ENCODE peak calls at places on chromosomes 7 and 10, in four cellular contexts. One of them, this sample, is unnamed.

GRCh38 chr7:21497072-21497471 is 45.8 kb upstream of the DNAH11 start:
- DNase-seq in WTC11: no peak
- DNase-seq in HepG2: no peak
- DNase-seq in K562: no peak
- DNase-seq in this sample: no peak

GRCh38 chr10:131746241-131746711 is 154.5 kb upstream of the PPP2R2D start:
- DNase-seq in WTC11: no peak
- DNase-seq in HepG2: no peak
- DNase-seq in K562: no peak
- DNase-seq in this sample: no peak

GRCh38 chr7:92813390-92814024 is 22.9 kb downstream of the CDK6 start:
- DNase-seq in WTC11: no peak
- DNase-seq in HepG2: no peak
- DNase-seq in K562: no peak
- DNase-seq in this sample: peak; percentile 82

GRCh38 chr10:30583778-30584415 is 45.7 kb downstream of the LYZL2 start:
- DNase-seq in WTC11: no peak
- DNase-seq in HepG2: peak; percentile 84
- DNase-seq in K562: peak; percentile 19
- DNase-seq in this sample: peak; percentile 61

GRCh38 chr7:32536585-32536984 is 41.3 kb downstream of the AVL9 start:
- DNase-seq in WTC11: no peak
- DNase-seq in HepG2: no peak
- DNase-seq in K562: no peak
- DNase-seq in this sample: no peak

GRCh38 chr7:98175260-98175604 is 36.0 kb upstream of the BHLHA15 start:
- DNase-seq in WTC11: no peak
- DNase-seq in HepG2: no peak
- DNase-seq in K562: no peak
- DNase-seq in this sample: no peak

GRCh38 chr10:129055225-129055624 is 411.8 kb upstream of the MGMT start:
- DNase-seq in WTC11: no peak
- DNase-seq in HepG2: no peak
- DNase-seq in K562: no peak
- DNase-seq in this sample: no peak

GRCh38 chr10:78717200-78717599 is 351.6 kb upstream of the ZMIZ1 start:
- DNase-seq in WTC11: no peak
- DNase-seq in HepG2: no peak
- DNase-seq in K562: no peak
- DNase-seq in this sample: no peak

GRCh38 chr10:5662708-5663579 is 3.5 kb downstream of the ASB13 start:
- DNase-seq in WTC11: no peak
- DNase-seq in HepG2: no peak
- DNase-seq in K562: no peak
- DNase-seq in this sample: no peak

GRCh38 chr10:5658871-5659618 is 7.3 kb downstream of the ASB13 start:
- DNase-seq in WTC11: peak; percentile 41
- DNase-seq in HepG2: peak; percentile 91
- DNase-seq in K562: no peak
- DNase-seq in this sample: no peak

GRCh38 chr10:5656737-5657579 is 9.4 kb downstream of the ASB13 start:
- DNase-seq in WTC11: no peak
- DNase-seq in HepG2: no peak
- DNase-seq in K562: no peak
- DNase-seq in this sample: no peak

GRCh38 chr10:5661043-5661442 is 5.4 kb downstream of the ASB13 start:
- DNase-seq in WTC11: no peak
- DNase-seq in HepG2: no peak
- DNase-seq in K562: no peak
- DNase-seq in this sample: no peak

DNA sequence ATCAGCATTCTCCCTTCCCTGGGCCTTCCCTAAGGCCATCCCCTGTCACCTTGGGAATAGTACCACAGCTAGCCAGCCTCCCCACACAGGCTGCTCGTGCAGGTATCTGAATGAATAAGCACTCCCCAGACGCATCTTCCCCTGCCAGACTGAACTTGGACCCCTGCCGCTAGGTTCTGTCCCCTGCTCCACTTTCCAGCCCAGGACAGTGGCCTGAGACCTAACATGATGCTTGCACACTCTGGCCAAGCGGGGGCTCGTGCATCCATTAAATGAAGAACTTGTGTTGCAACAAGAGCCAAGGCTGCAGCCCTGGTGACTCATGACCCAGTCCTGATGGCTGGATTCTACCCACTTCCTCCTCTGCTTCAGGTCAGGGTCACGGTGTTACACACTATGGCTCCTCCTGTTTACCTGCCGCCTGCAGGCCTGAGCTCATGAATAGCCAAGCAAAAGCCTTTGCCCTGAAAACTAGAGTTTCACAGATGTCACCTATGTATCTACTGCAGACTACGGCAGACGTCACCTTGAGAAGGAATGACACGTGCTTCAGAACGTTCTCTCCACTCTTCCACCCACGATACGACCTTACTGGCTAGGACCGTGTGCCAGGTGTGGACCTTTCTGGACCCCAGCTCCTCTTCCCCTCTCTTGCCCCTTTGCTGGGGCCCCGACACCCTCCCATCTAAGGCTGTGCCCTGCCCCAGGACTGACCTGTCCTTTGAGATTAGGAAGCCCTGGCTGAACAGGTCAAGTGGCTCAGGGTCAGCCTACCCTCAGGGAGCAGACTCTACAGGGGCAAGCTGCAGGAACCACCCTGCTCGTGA is 6.5 kb downstream of the ASB13 start:
- DNase-seq in WTC11: no peak
- DNase-seq in HepG2: peak; percentile 96
- DNase-seq in K562: no peak
- DNase-seq in this sample: no peak
- TF ChIP-seq CBFB in WTC11: no peak
- TF ChIP-seq CBFB in HepG2: no peak
- TF ChIP-seq CBFB in K562: no peak
- TF ChIP-seq CBFB in this sample: no peak

GRCh38 chr7:118580743-118581382 is 356.4 kb downstream of the ANKRD7 start:
- DNase-seq in WTC11: no peak
- DNase-seq in HepG2: no peak
- DNase-seq in K562: no peak
- DNase-seq in this sample: no peak

GRCh38 chr7:118573065-118573464 is 348.6 kb downstream of the ANKRD7 start:
- DNase-seq in WTC11: no peak
- DNase-seq in HepG2: no peak
- DNase-seq in K562: no peak
- DNase-seq in this sample: no peak

GRCh38 chr7:118572604-118573003 is 348.1 kb downstream of the ANKRD7 start:
- DNase-seq in WTC11: no peak
- DNase-seq in HepG2: no peak
- DNase-seq in K562: no peak
- DNase-seq in this sample: no peak

GRCh38 chr7:118575393-118575948 is 351.0 kb downstream of the ANKRD7 start:
- DNase-seq in WTC11: no peak
- DNase-seq in HepG2: no peak
- DNase-seq in K562: no peak
- DNase-seq in this sample: no peak
- TF ChIP-seq CBFB in WTC11: no peak
- TF ChIP-seq CBFB in HepG2: no peak
- TF ChIP-seq CBFB in K562: no peak
- TF ChIP-seq CBFB in this sample: no peak

GRCh38 chr10:17831896-17832295 is 22.7 kb downstream of the MRC1 start:
- DNase-seq in WTC11: no peak
- DNase-seq in HepG2: no peak
- DNase-seq in K562: no peak
- DNase-seq in this sample: no peak
- TF ChIP-seq CBFB in WTC11: no peak
- TF ChIP-seq CBFB in HepG2: no peak
- TF ChIP-seq CBFB in K562: no peak
- TF ChIP-seq CBFB in this sample: no peak

DNA sequence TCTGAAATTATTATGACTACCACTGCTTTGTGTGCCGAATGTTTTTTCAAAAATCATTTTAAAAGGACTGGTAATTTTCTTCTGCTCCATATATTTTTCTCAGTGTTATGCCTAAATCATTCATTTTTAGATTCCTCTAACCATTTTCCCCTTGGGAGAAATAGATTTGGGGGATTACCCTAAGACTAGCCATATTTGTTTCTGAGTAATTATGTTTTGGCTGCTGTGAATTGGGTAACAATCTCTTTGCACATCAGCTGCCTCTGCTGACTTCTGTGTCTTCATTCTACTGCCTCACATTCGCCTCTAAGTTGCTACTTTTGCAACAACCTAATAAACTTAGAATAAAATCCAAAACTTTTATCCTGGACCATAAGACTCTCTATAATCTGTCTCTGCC is 18.5 kb upstream of the MRC1 start:
- DNase-seq in WTC11: no peak
- DNase-seq in HepG2: no peak
- DNase-seq in K562: no peak
- DNase-seq in this sample: no peak
- TF ChIP-seq CBFB in WTC11: no peak
- TF ChIP-seq CBFB in HepG2: no peak
- TF ChIP-seq CBFB in K562: no peak
- TF ChIP-seq CBFB in this sample: no peak

DNA sequence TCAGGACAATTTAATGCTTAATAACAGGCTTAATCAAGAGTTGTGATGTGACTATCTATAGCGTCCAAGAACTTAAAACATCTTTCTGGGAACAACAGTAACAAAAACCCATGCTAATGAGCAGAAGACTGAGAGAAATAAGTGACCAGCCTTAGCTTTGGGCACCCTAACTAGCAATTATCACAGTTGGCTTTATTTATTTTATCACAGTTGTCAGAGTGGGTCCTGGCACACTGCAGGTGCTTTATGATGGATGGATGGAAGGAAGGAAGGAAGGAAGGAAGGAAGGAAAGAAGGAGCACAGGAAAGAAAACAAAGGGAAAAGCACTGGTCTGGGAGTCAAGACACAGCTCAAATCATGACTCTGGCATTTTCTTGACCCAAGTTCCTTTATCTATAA is 181.1 kb downstream of the SKAP2 start:
- DNase-seq in WTC11: no peak
- DNase-seq in HepG2: no peak
- DNase-seq in K562: no peak
- DNase-seq in this sample: no peak
- TF ChIP-seq CBFB in WTC11: no peak
- TF ChIP-seq CBFB in HepG2: no peak
- TF ChIP-seq CBFB in K562: no peak
- TF ChIP-seq CBFB in this sample: no peak

DNA sequence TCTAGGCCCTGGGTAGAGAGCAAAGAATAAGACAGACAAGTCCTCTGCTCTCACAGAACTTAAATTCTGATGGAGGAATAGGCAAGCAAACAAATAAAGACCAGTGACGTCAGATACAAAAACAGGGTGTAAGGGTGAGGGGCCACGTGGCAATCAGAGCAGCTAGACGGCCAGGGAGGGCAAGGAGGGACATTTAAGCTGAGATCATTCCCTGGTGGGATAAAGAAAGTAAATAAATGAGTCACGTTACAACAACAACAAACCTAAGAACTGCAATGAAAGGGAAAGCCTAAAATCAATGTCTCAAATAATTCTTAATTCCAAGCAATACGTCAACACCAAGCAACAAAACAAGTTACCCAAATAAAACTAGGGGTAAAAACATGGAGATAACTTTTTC is 21.8 kb downstream of the STN1 start:
- DNase-seq in WTC11: no peak
- DNase-seq in HepG2: no peak
- DNase-seq in K562: no peak
- DNase-seq in this sample: no peak
- TF ChIP-seq CBFB in WTC11: no peak
- TF ChIP-seq CBFB in HepG2: no peak
- TF ChIP-seq CBFB in K562: no peak
- TF ChIP-seq CBFB in this sample: no peak

GRCh38 chr10:117541909-117542705 is 439 bp upstream of the EMX2 start:
- DNase-seq in WTC11: peak; percentile 86
- DNase-seq in HepG2: no peak
- DNase-seq in K562: peak; percentile 34
- DNase-seq in this sample: no peak

GRCh38 chr10:117540640-117541404 is 1.7 kb upstream of the EMX2 start:
- DNase-seq in WTC11: no peak
- DNase-seq in HepG2: no peak
- DNase-seq in K562: no peak
- DNase-seq in this sample: no peak

GRCh38 chr10:117539903-117540639 is 2.5 kb upstream of the EMX2 start:
- DNase-seq in WTC11: no peak
- DNase-seq in HepG2: no peak
- DNase-seq in K562: no peak
- DNase-seq in this sample: no peak

GRCh38 chr10:117542706-117543244 is at the start of gene EMX2:
- DNase-seq in WTC11: no peak
- DNase-seq in HepG2: no peak
- DNase-seq in K562: no peak
- DNase-seq in this sample: no peak

DNA sequence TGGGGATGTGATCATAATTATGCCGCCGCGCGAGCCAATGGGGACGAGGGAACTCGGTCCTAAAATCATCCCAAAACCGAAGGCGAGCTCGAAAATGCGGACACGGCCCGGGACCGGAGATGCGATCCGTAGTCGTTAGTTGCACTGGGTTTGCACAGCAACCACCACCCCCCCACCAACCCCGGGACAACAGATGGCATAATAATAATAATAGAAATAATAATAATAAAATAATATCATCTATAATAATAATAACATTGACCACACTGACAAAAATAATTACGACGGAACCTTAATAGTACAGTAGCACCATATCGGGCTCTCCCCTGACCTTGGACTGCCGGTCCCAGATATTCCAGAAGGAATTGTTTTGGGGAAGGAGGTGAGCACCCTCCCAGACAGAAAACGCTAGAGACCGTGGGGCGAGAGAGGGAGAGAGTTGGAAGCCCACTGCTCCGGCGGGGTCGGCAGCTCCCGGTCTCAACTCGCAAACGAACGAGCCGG is 1.1 kb upstream of the EMX2 start:
- DNase-seq in WTC11: peak; percentile 68
- DNase-seq in HepG2: no peak
- DNase-seq in K562: no peak
- DNase-seq in this sample: no peak
- TF ChIP-seq CBFB in WTC11: no peak
- TF ChIP-seq CBFB in HepG2: no peak
- TF ChIP-seq CBFB in K562: no peak
- TF ChIP-seq CBFB in this sample: no peak

GRCh38 chr7:37511852-37512377 is 63.3 kb upstream of the ELMO1 start:
- DNase-seq in WTC11: no peak
- DNase-seq in HepG2: no peak
- DNase-seq in K562: no peak
- DNase-seq in this sample: no peak

GRCh38 chr7:37514520-37514919 is 65.9 kb upstream of the ELMO1 start:
- DNase-seq in WTC11: no peak
- DNase-seq in HepG2: no peak
- DNase-seq in K562: no peak
- DNase-seq in this sample: no peak

GRCh38 chr7:37505750-37506353 is 57.2 kb upstream of the ELMO1 start:
- DNase-seq in WTC11: no peak
- DNase-seq in HepG2: no peak
- DNase-seq in K562: no peak
- DNase-seq in this sample: no peak

GRCh38 chr7:37508063-37508462 is 59.4 kb upstream of the ELMO1 start:
- DNase-seq in WTC11: no peak
- DNase-seq in HepG2: no peak
- DNase-seq in K562: no peak
- DNase-seq in this sample: no peak

GRCh38 chr7:37510043-37510634 is 61.5 kb upstream of the ELMO1 start:
- DNase-seq in WTC11: no peak
- DNase-seq in HepG2: peak; percentile 4
- DNase-seq in K562: peak; percentile 24
- DNase-seq in this sample: no peak
- TF ChIP-seq CBFB in WTC11: no peak
- TF ChIP-seq CBFB in HepG2: no peak
- TF ChIP-seq CBFB in K562: no peak
- TF ChIP-seq CBFB in this sample: no peak